ENCODE peak calls at places on chromosomes 13 and 19, in six cellular contexts. W is GM13976, Q is GM06990, Y is fibroblast of lung, F is endothelial cell, I is dorsolateral prefrontal cortex. R is an unnamed sample.

GRCh38 chr19:6737873-6738725 is 719 bp upstream of the GPR108 start:
- DNase-seq in W (peak; percentile 76), Q (peak; percentile 73), Y (peak; percentile 84), F (peak; percentile 63), I (peak; percentile 60), R (peak; percentile 41)

GRCh38 chr19:1520203-1520780 is 3.6 kb upstream of the PLK5 start:
- DNase-seq in W (no peak), Q (no peak), Y (no peak), F (no peak), I (no peak), R (no peak)

GRCh38 chr13:89520468-89520867 is 1827.0 kb upstream of the MIR17HG start:
- DNase-seq in W (no peak), Q (no peak), Y (no peak), F (no peak), I (no peak), R (no peak)

GRCh38 chr13:90868321-90868920 is 479.1 kb upstream of the MIR17HG start:
- DNase-seq in W (no peak), Q (no peak), Y (peak; percentile 55), F (peak; percentile 17), I (no peak), R (peak; percentile 41)

GRCh38 chr19:4376991-4377781 is 23.2 kb downstream of the SH3GL1 start:
- DNase-seq in W (no peak), Q (no peak), Y (no peak), F (no peak), I (no peak), R (no peak)

GRCh38 chr19:51407631-51408131 is 9.8 kb downstream of the SIGLEC10 start:
- DNase-seq in W (peak; percentile 63), Q (no peak), Y (peak; percentile 39), F (no peak), I (no peak), R (no peak)

GRCh38 chr19:13094771-13095392 is 7.8 kb downstream of the LYL1 start:
- DNase-seq in W (peak; percentile 68), Q (no peak), Y (no peak), F (no peak), I (no peak), R (no peak)

GRCh38 chr19:54507824-54508223 is 5.2 kb downstream of the LAIR2 start:
- DNase-seq in W (no peak), Q (no peak), Y (no peak), F (no peak), I (no peak), R (no peak)

GRCh38 chr19:45424191-45425058 is 708 bp upstream of the ERCC1 start:
- DNase-seq in W (no peak), Q (peak; percentile 68), Y (peak; percentile 92), F (peak; percentile 53), I (peak; percentile 32), R (peak; percentile 33)

GRCh38 chr13:36549771-36550170 is 117.5 kb downstream of the CCNA1 start:
- DNase-seq in W (no peak), Q (no peak), Y (no peak), F (no peak), I (no peak), R (no peak)

GRCh38 chr13:31444266-31444862 is 244.6 kb downstream of the B3GLCT start:
- DNase-seq in W (no peak), Q (no peak), Y (no peak), F (no peak), I (no peak), R (no peak)

GRCh38 chr13:21075303-21076264 is 14.2 kb upstream of the LATS2 start:
- DNase-seq in W (peak; percentile 65), Q (peak; percentile 36), Y (peak; percentile 39), F (peak; percentile 75), I (no peak), R (peak; percentile 55)

GRCh38 chr19:16628984-16629691 is 1.1 kb upstream of the MED26 start:
- DNase-seq in W (no peak), Q (no peak), Y (peak; percentile 69), F (no peak), I (no peak), R (no peak)

GRCh38 chr13:97120976-97121375 is 101.2 kb upstream of the MBNL2 start:
- DNase-seq in W (no peak), Q (no peak), Y (no peak), F (no peak), I (no peak), R (no peak)

DNA sequence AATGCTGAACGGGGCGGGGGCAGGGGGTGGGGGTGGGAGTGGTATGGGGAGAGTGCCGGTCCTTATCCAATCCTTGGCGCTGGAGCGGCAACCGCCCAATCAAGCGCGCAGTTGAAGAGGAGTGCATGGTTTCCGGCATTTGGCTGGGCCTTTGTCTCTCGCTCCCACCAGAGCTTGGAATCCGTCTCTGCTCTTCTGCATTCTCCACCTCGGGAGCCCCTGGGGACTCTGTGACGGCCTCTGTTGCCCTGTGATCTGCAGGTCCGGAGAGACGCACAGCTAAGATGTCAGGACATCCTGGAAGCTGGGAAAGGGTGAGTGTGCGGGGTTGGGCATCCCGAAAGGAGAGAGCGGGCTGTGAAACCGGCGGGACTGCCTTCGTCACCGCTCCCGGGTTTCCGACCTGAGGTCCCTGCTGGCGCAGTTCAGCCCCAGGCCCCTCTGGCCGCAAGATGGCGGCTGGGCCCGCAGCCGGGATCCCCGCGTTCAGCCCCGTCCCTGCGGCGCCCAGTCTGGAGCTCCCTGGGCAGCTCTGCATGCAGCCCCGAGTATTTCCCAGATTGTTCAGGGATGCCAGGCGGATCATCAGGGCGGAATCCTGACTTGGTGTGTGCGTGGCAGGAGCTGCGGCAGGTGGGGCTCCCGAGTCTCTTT is 53.6 kb upstream of the ZNF254 start:
- DNase-seq in W (peak; percentile 92), Q (peak; percentile 85), Y (peak; percentile 91), F (peak; percentile 80), I (peak; percentile 86), R (peak; percentile 73)
- TF ChIP-seq CTCF in W (no peak), Q (peak; percentile 14), Y (no peak), F (no peak), I (no peak), R (no peak)

GRCh38 chr13:49867834-49868233 is 68.3 kb downstream of the SPRYD7 start:
- DNase-seq in W (no peak), Q (no peak), Y (no peak), F (no peak), I (no peak), R (no peak)

GRCh38 chr13:49865174-49865573 is 71.0 kb downstream of the SPRYD7 start:
- DNase-seq in W (no peak), Q (no peak), Y (no peak), F (no peak), I (no peak), R (no peak)

GRCh38 chr13:49874430-49874829 is 61.7 kb downstream of the SPRYD7 start:
- DNase-seq in W (no peak), Q (no peak), Y (no peak), F (no peak), I (no peak), R (no peak)

GRCh38 chr13:49869514-49869913 is 66.6 kb downstream of the SPRYD7 start:
- DNase-seq in W (no peak), Q (no peak), Y (peak; percentile 33), F (peak; percentile 18), I (no peak), R (peak; percentile 6)
- TF ChIP-seq CTCF in W (no peak), Q (peak; percentile 51), Y (peak; percentile 31), F (no peak), I (peak; percentile 17), R (peak; percentile 47)

GRCh38 chr13:70571221-70571620 is 463.0 kb upstream of the KLHL1 start:
- DNase-seq in W (no peak), Q (no peak), Y (no peak), F (no peak), I (no peak), R (no peak)

DNA sequence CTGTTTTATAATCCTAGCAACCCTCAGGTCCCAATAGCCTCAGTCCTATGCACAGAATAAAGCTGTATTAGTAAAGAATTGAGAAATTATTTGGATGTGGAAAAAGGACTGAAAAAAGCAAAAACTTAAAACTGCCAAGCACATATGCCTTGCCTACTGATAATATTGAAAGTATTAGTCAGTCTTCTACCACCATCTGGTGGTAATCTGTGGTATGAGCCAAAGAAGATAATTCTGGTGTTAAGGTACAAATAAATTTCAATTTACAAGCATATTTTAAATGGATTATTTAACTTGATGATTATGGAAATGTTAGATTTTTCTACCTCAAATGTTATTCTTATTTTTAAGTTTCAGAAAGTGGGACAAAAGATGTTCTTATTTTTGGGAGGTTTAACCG is 460.3 kb upstream of the KLHL1 start:
- DNase-seq in W (peak; percentile 54), Q (no peak), Y (peak; percentile 66), F (peak; percentile 39), I (no peak), R (peak; percentile 12)
- TF ChIP-seq CTCF in W (peak; percentile 40), Q (peak; percentile 51), Y (peak; percentile 67), F (peak; percentile 71), I (peak; percentile 88), R (peak; percentile 94)

DNA sequence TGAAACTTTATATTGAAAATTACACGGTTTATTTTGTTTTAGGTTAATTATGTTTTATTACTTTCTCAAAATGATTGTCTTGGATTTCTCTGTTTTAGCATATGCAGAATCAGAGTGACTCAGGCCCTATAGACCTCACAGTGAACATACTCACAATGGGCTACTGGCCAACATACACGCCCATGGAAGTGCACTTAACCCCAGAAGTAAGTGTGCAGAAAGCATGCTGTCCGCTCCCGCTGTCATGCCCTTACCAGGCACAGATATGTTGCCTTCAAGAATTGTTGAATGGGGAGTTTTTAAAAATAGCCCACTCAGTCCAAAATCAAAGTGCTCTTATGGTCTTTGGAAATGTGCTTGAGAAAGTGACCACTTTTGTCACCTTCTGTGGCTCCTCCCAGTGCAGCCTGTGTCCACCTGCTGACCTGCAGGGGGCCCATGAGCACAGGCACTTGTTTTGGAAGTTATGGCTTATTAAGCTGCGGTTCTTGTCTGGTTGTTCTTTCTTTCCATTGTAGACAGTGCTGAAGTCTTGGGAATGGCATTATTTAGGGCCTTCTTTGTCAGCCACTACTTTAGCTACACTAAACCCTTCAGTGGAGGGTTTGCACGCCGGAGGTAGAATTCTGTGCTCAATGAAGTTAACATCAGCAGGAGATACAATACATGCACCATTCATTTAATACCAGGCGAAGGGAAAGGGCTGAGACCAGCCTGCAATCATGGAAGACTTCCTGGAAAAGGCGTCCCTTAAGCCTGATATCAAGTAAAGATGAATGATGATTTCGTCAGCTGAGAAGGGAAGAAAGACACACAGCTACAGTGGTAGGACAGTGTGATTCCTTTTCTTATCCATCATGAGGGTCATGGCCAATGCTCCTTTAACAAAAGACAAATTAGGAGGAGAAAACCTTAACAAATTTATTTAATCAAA is 36.7 kb downstream of the CUL4A start:
- DNase-seq in W (no peak), Q (no peak), Y (peak; percentile 7), F (peak; percentile 18), I (no peak), R (no peak)
- TF ChIP-seq CTCF in W (no peak), Q (peak; percentile 29), Y (peak; percentile 30), F (no peak), I (no peak), R (peak; percentile 52)

DNA sequence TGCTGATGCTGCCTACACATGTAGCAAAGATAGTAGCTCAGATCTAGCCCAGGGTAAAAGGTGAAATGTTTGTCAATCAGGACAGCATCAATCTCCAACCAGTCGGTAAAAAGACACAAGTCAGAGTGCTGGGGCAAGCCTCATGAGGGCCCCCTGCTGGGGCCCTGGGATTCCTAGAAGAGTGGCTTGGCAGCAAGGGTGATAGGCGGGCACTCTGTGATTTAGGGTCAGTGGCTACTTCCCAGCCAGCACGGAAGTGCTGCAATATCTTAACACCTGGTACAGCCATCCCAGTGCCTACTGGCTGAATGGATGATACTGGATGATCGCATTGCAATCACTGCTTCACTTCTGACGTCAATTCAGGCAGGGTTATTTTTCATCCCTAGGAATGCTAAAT is 432.2 kb downstream of the FGF9 start:
- DNase-seq in W (no peak), Q (no peak), Y (no peak), F (no peak), I (no peak), R (no peak)
- TF ChIP-seq CTCF in W (no peak), Q (peak; percentile 55), Y (no peak), F (no peak), I (no peak), R (no peak)